ENCODE peak calls at places on chromosomes 7 and 10, in five cellular contexts. O is kidney tubule cell, X is NCI-H1105, Z is fibroblast of lung, B is choroid plexus epithelial cell. K is an unnamed sample.

GRCh38 chr7:108716783-108717182 is 147.1 kb downstream of the DNAJB9 start:
- DNase-seq in O (peak; percentile 67), X (no peak), Z (peak; percentile 44), B (peak; percentile 29), K (no peak)

GRCh38 chr7:43960933-43961332 is 34.7 kb downstream of the UBE2D4 start:
- DNase-seq in O (no peak), X (no peak), Z (no peak), B (no peak), K (no peak)

GRCh38 chr10:43691503-43691902 is 42.8 kb upstream of the ZNF32 start:
- DNase-seq in O (no peak), X (no peak), Z (peak; percentile 11), B (no peak), K (no peak)

GRCh38 chr10:77139145-77139692 is 498.4 kb downstream of the KCNMA1 start:
- DNase-seq in O (no peak), X (no peak), Z (no peak), B (no peak), K (no peak)

GRCh38 chr7:132376361-132377013 is 199.8 kb downstream of the PLXNA4 start:
- DNase-seq in O (no peak), X (no peak), Z (no peak), B (no peak), K (no peak)

GRCh38 chr10:61974611-61975010 is 73.1 kb downstream of the ARID5B start:
- DNase-seq in O (peak; percentile 42), X (peak; percentile 53), Z (peak; percentile 82), B (peak; percentile 74), K (no peak)

GRCh38 chr7:142956951-142957623 is 5.1 kb downstream of the KEL start:
- DNase-seq in O (peak; percentile 75), X (no peak), Z (no peak), B (no peak), K (peak; percentile 93)

GRCh38 chr7:116403265-116403664 is 96.3 kb upstream of the CAV2 start:
- DNase-seq in O (no peak), X (no peak), Z (peak; percentile 85), B (peak; percentile 38), K (no peak)

GRCh38 chr10:70982443-70982842 is 94.1 kb upstream of the PCBD1 start:
- DNase-seq in O (no peak), X (no peak), Z (no peak), B (no peak), K (no peak)

GRCh38 chr7:29285861-29286260 is 91.3 kb downstream of the CHN2 start:
- DNase-seq in O (no peak), X (no peak), Z (no peak), B (no peak), K (no peak)

GRCh38 chr10:96401036-96401435 is 42.2 kb upstream of the OPALIN start:
- DNase-seq in O (no peak), X (no peak), Z (no peak), B (no peak), K (peak; percentile 22)